ENCODE peak calls at places on chromosomes 7 and 10, in six cellular contexts. One of them, this sample, is unnamed.

GRCh38 chr10:112716924-112717348 is 233.1 kb upstream of the TCF7L2 start:
- DNase-seq in activated CD8-positive, alpha-beta T cell treated with anti-CD3 and anti-CD28 coated beads, Interleukin-2, amount 10 ng/mL, durations not matched to agents 7 days and 5 days: no peak
- DNase-seq in AG20443: peak
- DNase-seq in non-pigmented ciliary epithelial cell: no peak
- DNase-seq in effector CD4-positive, alpha-beta T cell: no peak
- DNase-seq in NCI-H524 treated with DMSO at 0.1 percent for 48 hours: no peak
- DNase-seq in this sample: no peak

GRCh38 chr7:28957822-28958234 is 302 bp downstream of the TRIL start:
- DNase-seq in activated CD8-positive, alpha-beta T cell treated with anti-CD3 and anti-CD28 coated beads, Interleukin-2, amount 10 ng/mL, durations not matched to agents 7 days and 5 days: no peak
- DNase-seq in AG20443: peak
- DNase-seq in non-pigmented ciliary epithelial cell: no peak
- DNase-seq in effector CD4-positive, alpha-beta T cell: no peak
- DNase-seq in NCI-H524 treated with DMSO at 0.1 percent for 48 hours: no peak
- DNase-seq in this sample: no peak

GRCh38 chr10:73433538-73433867 is at the start of gene MSS51:
- DNase-seq in activated CD8-positive, alpha-beta T cell treated with anti-CD3 and anti-CD28 coated beads, Interleukin-2, amount 10 ng/mL, durations not matched to agents 7 days and 5 days: no peak
- DNase-seq in AG20443: no peak
- DNase-seq in non-pigmented ciliary epithelial cell: no peak
- DNase-seq in effector CD4-positive, alpha-beta T cell: no peak
- DNase-seq in NCI-H524 treated with DMSO at 0.1 percent for 48 hours: no peak
- DNase-seq in this sample: no peak

GRCh38 chr7:33722383-33723096 is 182.8 kb upstream of the BMPER start:
- DNase-seq in activated CD8-positive, alpha-beta T cell treated with anti-CD3 and anti-CD28 coated beads, Interleukin-2, amount 10 ng/mL, durations not matched to agents 7 days and 5 days: no peak
- DNase-seq in AG20443: peak
- DNase-seq in non-pigmented ciliary epithelial cell: peak
- DNase-seq in effector CD4-positive, alpha-beta T cell: no peak
- DNase-seq in NCI-H524 treated with DMSO at 0.1 percent for 48 hours: peak
- DNase-seq in this sample: no peak

GRCh38 chr10:93235686-93236085 is 162.0 kb downstream of the CYP26A1 start:
- DNase-seq in activated CD8-positive, alpha-beta T cell treated with anti-CD3 and anti-CD28 coated beads, Interleukin-2, amount 10 ng/mL, durations not matched to agents 7 days and 5 days: no peak
- DNase-seq in AG20443: peak
- DNase-seq in non-pigmented ciliary epithelial cell: no peak
- DNase-seq in effector CD4-positive, alpha-beta T cell: no peak
- DNase-seq in NCI-H524 treated with DMSO at 0.1 percent for 48 hours: no peak
- DNase-seq in this sample: no peak

GRCh38 chr7:16071246-16071857 is 350.0 kb downstream of the CRPPA start:
- DNase-seq in activated CD8-positive, alpha-beta T cell treated with anti-CD3 and anti-CD28 coated beads, Interleukin-2, amount 10 ng/mL, durations not matched to agents 7 days and 5 days: peak
- DNase-seq in AG20443: peak
- DNase-seq in non-pigmented ciliary epithelial cell: peak
- DNase-seq in effector CD4-positive, alpha-beta T cell: no peak
- DNase-seq in NCI-H524 treated with DMSO at 0.1 percent for 48 hours: no peak
- DNase-seq in this sample: no peak

GRCh38 chr7:68478326-68478725 is 1119.9 kb upstream of the AUTS2 start:
- DNase-seq in activated CD8-positive, alpha-beta T cell treated with anti-CD3 and anti-CD28 coated beads, Interleukin-2, amount 10 ng/mL, durations not matched to agents 7 days and 5 days: no peak
- DNase-seq in AG20443: no peak
- DNase-seq in non-pigmented ciliary epithelial cell: no peak
- DNase-seq in effector CD4-positive, alpha-beta T cell: no peak
- DNase-seq in NCI-H524 treated with DMSO at 0.1 percent for 48 hours: no peak
- DNase-seq in this sample: no peak

GRCh38 chr10:104925232-104925851 is 284.3 kb downstream of the SORCS3 start:
- DNase-seq in activated CD8-positive, alpha-beta T cell treated with anti-CD3 and anti-CD28 coated beads, Interleukin-2, amount 10 ng/mL, durations not matched to agents 7 days and 5 days: peak
- DNase-seq in AG20443: peak
- DNase-seq in non-pigmented ciliary epithelial cell: no peak
- DNase-seq in effector CD4-positive, alpha-beta T cell: peak
- DNase-seq in NCI-H524 treated with DMSO at 0.1 percent for 48 hours: no peak
- DNase-seq in this sample: no peak

GRCh38 chr10:12073526-12073925 is 4.8 kb downstream of the DHTKD1 start:
- DNase-seq in activated CD8-positive, alpha-beta T cell treated with anti-CD3 and anti-CD28 coated beads, Interleukin-2, amount 10 ng/mL, durations not matched to agents 7 days and 5 days: no peak
- DNase-seq in AG20443: peak
- DNase-seq in non-pigmented ciliary epithelial cell: no peak
- DNase-seq in effector CD4-positive, alpha-beta T cell: no peak
- DNase-seq in NCI-H524 treated with DMSO at 0.1 percent for 48 hours: no peak
- DNase-seq in this sample: no peak

GRCh38 chr7:99762680-99763327 is 21.2 kb downstream of the CYP3A4 start:
- DNase-seq in activated CD8-positive, alpha-beta T cell treated with anti-CD3 and anti-CD28 coated beads, Interleukin-2, amount 10 ng/mL, durations not matched to agents 7 days and 5 days: no peak
- DNase-seq in AG20443: peak
- DNase-seq in non-pigmented ciliary epithelial cell: peak
- DNase-seq in effector CD4-positive, alpha-beta T cell: no peak
- DNase-seq in NCI-H524 treated with DMSO at 0.1 percent for 48 hours: no peak
- DNase-seq in this sample: no peak